ENCODE peak calls at places on chromosomes 13 and 19, in six cellular contexts. One of them, this sample, is unnamed.

GRCh38 chr19:50315773-50316448 is 13.3 kb downstream of the KCNC3 start:
- DNase-seq in EL: no peak
- DNase-seq in effector memory CD8-positive, alpha-beta T cell: no peak
- DNase-seq in hippocampal formation: no peak
- DNase-seq in GM13976: peak
- DNase-seq in C1 segment of cervical spinal cord: no peak
- DNase-seq in this sample: no peak

GRCh38 chr19:52991021-52991420 is 22.7 kb upstream of the ERVV-1 start:
- DNase-seq in EL: peak
- DNase-seq in effector memory CD8-positive, alpha-beta T cell: no peak
- DNase-seq in hippocampal formation: no peak
- DNase-seq in GM13976: no peak
- DNase-seq in C1 segment of cervical spinal cord: no peak
- DNase-seq in this sample: no peak

GRCh38 chr13:21075303-21076264 is 14.2 kb upstream of the LATS2 start:
- DNase-seq in EL: no peak
- DNase-seq in effector memory CD8-positive, alpha-beta T cell: peak
- DNase-seq in hippocampal formation: no peak
- DNase-seq in GM13976: peak
- DNase-seq in C1 segment of cervical spinal cord: no peak
- DNase-seq in this sample: no peak

GRCh38 chr19:53389591-53390377 is 5.2 kb upstream of the ZNF765 start:
- DNase-seq in EL: no peak
- DNase-seq in effector memory CD8-positive, alpha-beta T cell: no peak
- DNase-seq in hippocampal formation: no peak
- DNase-seq in GM13976: no peak
- DNase-seq in C1 segment of cervical spinal cord: no peak
- DNase-seq in this sample: no peak

GRCh38 chr13:70178346-70178745 is 70.1 kb upstream of the KLHL1 start:
- DNase-seq in EL: no peak
- DNase-seq in effector memory CD8-positive, alpha-beta T cell: no peak
- DNase-seq in hippocampal formation: no peak
- DNase-seq in GM13976: no peak
- DNase-seq in C1 segment of cervical spinal cord: no peak
- DNase-seq in this sample: no peak

GRCh38 chr19:18437481-18438330 is at the start of gene ISYNA1:
- DNase-seq in EL: peak
- DNase-seq in effector memory CD8-positive, alpha-beta T cell: no peak
- DNase-seq in hippocampal formation: no peak
- DNase-seq in GM13976: peak
- DNase-seq in C1 segment of cervical spinal cord: no peak
- DNase-seq in this sample: no peak

GRCh38 chr19:12992729-12993128 is 2.5 kb upstream of the NFIX start:
- DNase-seq in EL: no peak
- DNase-seq in effector memory CD8-positive, alpha-beta T cell: no peak
- DNase-seq in hippocampal formation: no peak
- DNase-seq in GM13976: no peak
- DNase-seq in C1 segment of cervical spinal cord: no peak
- DNase-seq in this sample: no peak

GRCh38 chr13:44206429-44206828 is 167.2 kb upstream of the SERP2 start:
- DNase-seq in EL: no peak
- DNase-seq in effector memory CD8-positive, alpha-beta T cell: no peak
- DNase-seq in hippocampal formation: no peak
- DNase-seq in GM13976: no peak
- DNase-seq in C1 segment of cervical spinal cord: no peak
- DNase-seq in this sample: no peak

GRCh38 chr19:46192990-46193650 is 36.4 kb upstream of the IGFL1 start:
- DNase-seq in EL: peak
- DNase-seq in effector memory CD8-positive, alpha-beta T cell: no peak
- DNase-seq in hippocampal formation: no peak
- DNase-seq in GM13976: no peak
- DNase-seq in C1 segment of cervical spinal cord: no peak
- DNase-seq in this sample: no peak

GRCh38 chr19:49475995-49476880 is 2.2 kb downstream of the FLT3LG start:
- DNase-seq in EL: no peak
- DNase-seq in effector memory CD8-positive, alpha-beta T cell: peak
- DNase-seq in hippocampal formation: no peak
- DNase-seq in GM13976: peak
- DNase-seq in C1 segment of cervical spinal cord: peak
- DNase-seq in this sample: no peak

GRCh38 chr13:27919299-27919933 is 384 bp upstream of the PDX1 start:
- DNase-seq in EL: no peak
- DNase-seq in effector memory CD8-positive, alpha-beta T cell: no peak
- DNase-seq in hippocampal formation: no peak
- DNase-seq in GM13976: no peak
- DNase-seq in C1 segment of cervical spinal cord: no peak
- DNase-seq in this sample: no peak

GRCh38 chr19:10166046-10166445 is 28.7 kb downstream of the DNMT1 start:
- DNase-seq in EL: no peak
- DNase-seq in effector memory CD8-positive, alpha-beta T cell: no peak
- DNase-seq in hippocampal formation: no peak
- DNase-seq in GM13976: no peak
- DNase-seq in C1 segment of cervical spinal cord: no peak
- DNase-seq in this sample: no peak

GRCh38 chr19:281156-281853 is 9.9 kb downstream of the PLPP2 start:
- DNase-seq in EL: no peak
- DNase-seq in effector memory CD8-positive, alpha-beta T cell: no peak
- DNase-seq in hippocampal formation: no peak
- DNase-seq in GM13976: no peak
- DNase-seq in C1 segment of cervical spinal cord: no peak
- DNase-seq in this sample: no peak

GRCh38 chr13:20873348-20873747 is 29.2 kb downstream of the XPO4 start:
- DNase-seq in EL: peak
- DNase-seq in effector memory CD8-positive, alpha-beta T cell: no peak
- DNase-seq in hippocampal formation: no peak
- DNase-seq in GM13976: no peak
- DNase-seq in C1 segment of cervical spinal cord: no peak
- DNase-seq in this sample: no peak

GRCh38 chr19:4064551-4065260 is 2.0 kb downstream of the ZBTB7A start:
- DNase-seq in EL: peak
- DNase-seq in effector memory CD8-positive, alpha-beta T cell: peak
- DNase-seq in hippocampal formation: peak
- DNase-seq in GM13976: no peak
- DNase-seq in C1 segment of cervical spinal cord: peak
- DNase-seq in this sample: no peak

GRCh38 chr13:95133498-95133897 is 167.8 kb downstream of the ABCC4 start:
- DNase-seq in EL: no peak
- DNase-seq in effector memory CD8-positive, alpha-beta T cell: no peak
- DNase-seq in hippocampal formation: no peak
- DNase-seq in GM13976: no peak
- DNase-seq in C1 segment of cervical spinal cord: no peak
- DNase-seq in this sample: no peak

GRCh38 chr19:10393137-10393536 is 10.2 kb downstream of the CDC37 start:
- DNase-seq in EL: no peak
- DNase-seq in effector memory CD8-positive, alpha-beta T cell: no peak
- DNase-seq in hippocampal formation: no peak
- DNase-seq in GM13976: no peak
- DNase-seq in C1 segment of cervical spinal cord: no peak
- DNase-seq in this sample: no peak

GRCh38 chr19:33159149-33159548 is 27.2 kb downstream of the WDR88 start:
- DNase-seq in EL: no peak
- DNase-seq in effector memory CD8-positive, alpha-beta T cell: no peak
- DNase-seq in hippocampal formation: no peak
- DNase-seq in GM13976: no peak
- DNase-seq in C1 segment of cervical spinal cord: no peak
- DNase-seq in this sample: no peak

GRCh38 chr19:29923653-29924052 is 18.4 kb upstream of the URI1 start:
- DNase-seq in EL: no peak
- DNase-seq in effector memory CD8-positive, alpha-beta T cell: no peak
- DNase-seq in hippocampal formation: no peak
- DNase-seq in GM13976: no peak
- DNase-seq in C1 segment of cervical spinal cord: no peak
- DNase-seq in this sample: no peak

GRCh38 chr13:36865265-36865664 is 46.2 kb downstream of the RFXAP start:
- DNase-seq in EL: no peak
- DNase-seq in effector memory CD8-positive, alpha-beta T cell: no peak
- DNase-seq in hippocampal formation: no peak
- DNase-seq in GM13976: no peak
- DNase-seq in C1 segment of cervical spinal cord: no peak
- DNase-seq in this sample: no peak

GRCh38 chr19:28596561-28597071 is 616.3 kb downstream of the UQCRFS1 start:
- DNase-seq in EL: no peak
- DNase-seq in effector memory CD8-positive, alpha-beta T cell: no peak
- DNase-seq in hippocampal formation: no peak
- DNase-seq in GM13976: no peak
- DNase-seq in C1 segment of cervical spinal cord: no peak
- DNase-seq in this sample: no peak

GRCh38 chr19:33558846-33559245 is 37.3 kb upstream of the PEPD start:
- DNase-seq in EL: peak
- DNase-seq in effector memory CD8-positive, alpha-beta T cell: no peak
- DNase-seq in hippocampal formation: no peak
- DNase-seq in GM13976: no peak
- DNase-seq in C1 segment of cervical spinal cord: no peak
- DNase-seq in this sample: no peak

GRCh38 chr13:105311094-105311493 is 1224.4 kb downstream of the EFNB2 start:
- DNase-seq in EL: no peak
- DNase-seq in effector memory CD8-positive, alpha-beta T cell: no peak
- DNase-seq in hippocampal formation: no peak
- DNase-seq in GM13976: no peak
- DNase-seq in C1 segment of cervical spinal cord: no peak
- DNase-seq in this sample: no peak

GRCh38 chr13:52850396-52851152 is 2.1 kb upstream of the PCDH8 start:
- DNase-seq in EL: peak
- DNase-seq in effector memory CD8-positive, alpha-beta T cell: no peak
- DNase-seq in hippocampal formation: peak
- DNase-seq in GM13976: peak
- DNase-seq in C1 segment of cervical spinal cord: peak
- DNase-seq in this sample: peak

GRCh38 chr13:22082030-22082429 is 411.2 kb downstream of the FGF9 start:
- DNase-seq in EL: no peak
- DNase-seq in effector memory CD8-positive, alpha-beta T cell: no peak
- DNase-seq in hippocampal formation: no peak
- DNase-seq in GM13976: no peak
- DNase-seq in C1 segment of cervical spinal cord: no peak
- DNase-seq in this sample: no peak

GRCh38 chr19:16330811-16331690 is 6.4 kb downstream of the KLF2 start:
- DNase-seq in EL: peak
- DNase-seq in effector memory CD8-positive, alpha-beta T cell: no peak
- DNase-seq in hippocampal formation: no peak
- DNase-seq in GM13976: no peak
- DNase-seq in C1 segment of cervical spinal cord: no peak
- DNase-seq in this sample: no peak

GRCh38 chr19:39246951-39247669 is 1.5 kb downstream of the IFNL4 start:
- DNase-seq in EL: peak
- DNase-seq in effector memory CD8-positive, alpha-beta T cell: no peak
- DNase-seq in hippocampal formation: peak
- DNase-seq in GM13976: peak
- DNase-seq in C1 segment of cervical spinal cord: no peak
- DNase-seq in this sample: no peak

GRCh38 chr13:79749985-79750551 is 269.1 kb downstream of the NDFIP2 start:
- DNase-seq in EL: peak
- DNase-seq in effector memory CD8-positive, alpha-beta T cell: no peak
- DNase-seq in hippocampal formation: no peak
- DNase-seq in GM13976: no peak
- DNase-seq in C1 segment of cervical spinal cord: no peak
- DNase-seq in this sample: peak

GRCh38 chr13:113810640-113811039 is 51.6 kb downstream of the TMEM255B start:
- DNase-seq in EL: no peak
- DNase-seq in effector memory CD8-positive, alpha-beta T cell: no peak
- DNase-seq in hippocampal formation: no peak
- DNase-seq in GM13976: no peak
- DNase-seq in C1 segment of cervical spinal cord: no peak
- DNase-seq in this sample: no peak

GRCh38 chr13:40613192-40613818 is 53.1 kb downstream of the FOXO1 start:
- DNase-seq in EL: no peak
- DNase-seq in effector memory CD8-positive, alpha-beta T cell: peak
- DNase-seq in hippocampal formation: no peak
- DNase-seq in GM13976: peak
- DNase-seq in C1 segment of cervical spinal cord: peak
- DNase-seq in this sample: no peak